ENCODE peak calls at places on chromosomes 12 and 14, in six cellular contexts. W, D, A, Z, C and V are unnamed samples.

GRCh38 chr14:24690492-24690891 is 56.5 kb upstream of the GZMB start:
- DNase-seq in Z (no peak), A (no peak), D (no peak), C (no peak), W (no peak), V (no peak)

GRCh38 chr12:47832263-47832933 is 12.7 kb upstream of the HDAC7 start:
- DNase-seq in C (no peak), W (no peak), Z (no peak), A (peak; percentile 81), D (peak; percentile 82), V (no peak)

GRCh38 chr12:94963649-94964048 is 39.8 kb downstream of the NDUFA12 start:
- DNase-seq in C (no peak), A (no peak), W (no peak), Z (no peak), D (no peak), V (no peak)

GRCh38 chr12:131129839-131130238 is 176.1 kb downstream of the ADGRD1 start:
- DNase-seq in W (peak; percentile 71), Z (no peak), A (no peak), C (no peak), D (no peak), V (no peak)

GRCh38 chr12:55708695-55709233 is 1.1 kb upstream of the ITGA7 start:
- DNase-seq in A (no peak), Z (no peak), W (no peak), C (no peak), D (no peak), V (no peak)

GRCh38 chr12:124152733-124153132 is 142.2 kb upstream of the RFLNA start:
- DNase-seq in W (no peak), D (no peak), Z (no peak), C (no peak), A (peak; percentile 20), V (no peak)

GRCh38 chr12:51381226-51382079 is 9.8 kb downstream of the GALNT6 start:
- DNase-seq in C (no peak), A (peak; percentile 67), D (no peak), W (no peak), Z (no peak), V (no peak)

GRCh38 chr12:5912011-5912410 is 33.0 kb downstream of the ANO2 start:
- DNase-seq in D (no peak), W (no peak), C (no peak), A (no peak), Z (no peak), V (no peak)

GRCh38 chr14:33871394-33871793 is 79.5 kb downstream of the EGLN3 start:
- DNase-seq in D (no peak), C (no peak), Z (no peak), W (no peak), A (no peak), V (no peak)

GRCh38 chr14:50792634-50793068 is 38.3 kb downstream of the NIN start:
- DNase-seq in W (no peak), A (no peak), Z (no peak), D (no peak), C (no peak), V (no peak)

GRCh38 chr14:51879170-51879569 is 18.8 kb downstream of the GNG2 start:
- DNase-seq in A (no peak), D (no peak), Z (no peak), C (no peak), W (no peak), V (no peak)

GRCh38 chr12:75783093-75783877 is 248.3 kb downstream of the PHLDA1 start:
- DNase-seq in D (no peak), A (no peak), W (no peak), Z (no peak), C (peak; percentile 20), V (no peak)

GRCh38 chr14:23631702-23632460 is 4.3 kb upstream of the DHRS2 start:
- DNase-seq in D (peak; percentile 80), Z (peak; percentile 38), A (peak; percentile 62), W (peak; percentile 63), C (peak; percentile 96), V (peak; percentile 25)

GRCh38 chr12:82687020-82687951 is 580 bp downstream of the TMTC2 start:
- DNase-seq in A (peak; percentile 40), D (peak; percentile 73), W (peak; percentile 58), Z (no peak), C (peak; percentile 70), V (no peak)

GRCh38 chr12:96444403-96444802 is 44.2 kb upstream of the CDK17 start:
- DNase-seq in D (no peak), Z (no peak), C (no peak), A (no peak), W (no peak), V (no peak)

GRCh38 chr14:71013551-71014192 is 106.4 kb downstream of the PCNX1 start:
- DNase-seq in W (no peak), A (no peak), D (no peak), Z (no peak), C (no peak), V (no peak)

GRCh38 chr14:41280745-41281144 is 325.9 kb upstream of the LRFN5 start:
- DNase-seq in Z (no peak), C (peak; percentile 15), D (no peak), A (peak; percentile 37), W (no peak), V (no peak)

GRCh38 chr12:68806488-68807237 is 1.3 kb upstream of the MDM2 start:
- DNase-seq in A (no peak), W (no peak), Z (no peak), D (no peak), C (no peak), V (no peak)

GRCh38 chr12:90514325-90514724 is 440.7 kb downstream of the CCER1 start:
- DNase-seq in Z (no peak), W (no peak), D (no peak), A (no peak), C (no peak), V (no peak)

GRCh38 chr14:78486081-78486480 is 315.9 kb downstream of the NRXN3 start:
- DNase-seq in A (no peak), Z (no peak), D (no peak), W (no peak), C (no peak), V (no peak)

GRCh38 chr12:22821985-22822384 is 197.0 kb downstream of the ETNK1 start:
- DNase-seq in W (no peak), Z (no peak), A (no peak), D (no peak), C (no peak), V (peak; percentile 10)

GRCh38 chr14:35365130-35366047 is 39.2 kb downstream of the NFKBIA start:
- DNase-seq in C (peak; percentile 93), W (no peak), Z (no peak), D (peak; percentile 65), A (peak; percentile 78), V (peak; percentile 94)

GRCh38 chr14:48747683-48748082 is 838.5 kb downstream of the RPS29 start:
- DNase-seq in C (no peak), A (no peak), W (no peak), Z (no peak), D (no peak), V (no peak)

GRCh38 chr12:75969768-75970167 is 61.8 kb downstream of the PHLDA1 start:
- DNase-seq in A (peak; percentile 42), Z (no peak), W (no peak), C (peak; percentile 39), D (no peak), V (no peak)

GRCh38 chr14:93927746-93928145 is 602 bp downstream of the FAM181A start:
- DNase-seq in D (no peak), W (no peak), Z (no peak), C (no peak), A (no peak), V (no peak)

GRCh38 chr12:113049976-113050742 is 6.4 kb upstream of the DTX1 start:
- DNase-seq in A (peak; percentile 25), C (peak; percentile 34), D (peak; percentile 48), W (peak; percentile 61), Z (no peak), V (peak; percentile 37)

GRCh38 chr14:69619007-69619406 is 7.6 kb downstream of the SUSD6 start:
- DNase-seq in Z (no peak), A (no peak), D (no peak), C (peak; percentile 15), W (no peak), V (no peak)

GRCh38 chr12:1796515-1797010 is 23.8 kb upstream of the LRTM2 start:
- DNase-seq in A (peak; percentile 21), W (no peak), D (peak; percentile 69), Z (no peak), C (peak; percentile 21), V (no peak)

GRCh38 chr12:5063149-5063548 is 19.5 kb downstream of the KCNA5 start:
- DNase-seq in Z (no peak), A (no peak), C (no peak), W (no peak), D (no peak), V (no peak)

GRCh38 chr14:95045836-95046430 is 111.4 kb downstream of the DICER1 start:
- DNase-seq in W (no peak), A (no peak), Z (no peak), D (no peak), C (no peak), V (no peak)

GRCh38 chr12:22588817-22589216 is 36.2 kb upstream of the ETNK1 start:
- DNase-seq in Z (no peak), W (no peak), C (no peak), D (no peak), A (no peak), V (no peak)

GRCh38 chr12:55934773-55935172 is 3.8 kb downstream of the DGKA start:
- DNase-seq in D (no peak), A (no peak), C (no peak), W (no peak), Z (no peak), V (no peak)

GRCh38 chr14:61662437-61663311 is 32.6 kb upstream of the HIF1A start:
- DNase-seq in W (peak; percentile 82), D (peak; percentile 56), A (peak; percentile 91), C (peak; percentile 88), Z (no peak), V (peak; percentile 86)

GRCh38 chr14:20627337-20628032 is 14.0 kb downstream of the OR6S1 start:
- DNase-seq in A (peak; percentile 9), C (peak; percentile 65), W (no peak), Z (no peak), D (no peak), V (no peak)

GRCh38 chr14:33357225-33358010 is 418.7 kb downstream of the NPAS3 start:
- DNase-seq in D (no peak), C (no peak), W (no peak), Z (no peak), A (no peak), V (no peak)

GRCh38 chr14:101489092-101489760 is 72.1 kb upstream of the DIO3 start:
- DNase-seq in C (no peak), A (no peak), D (no peak), Z (no peak), W (no peak), V (no peak)